ENCODE peak calls at places on chromosomes 1 and 21, in four cellular contexts. One of them, this sample, is unnamed.

GRCh38 chr1:110155878-110156522 is 5.7 kb downstream of the SLC6A17 start:
- DNase-seq in K562: peak; percentile 79
- DNase-seq in WTC11: peak; percentile 84
- DNase-seq in HepG2: peak; percentile 4
- DNase-seq in this sample: no peak

GRCh38 chr1:175765293-175765692 is 21.9 kb upstream of the TNR start:
- DNase-seq in HepG2: no peak
- DNase-seq in K562: no peak
- DNase-seq in WTC11: no peak
- DNase-seq in this sample: no peak

GRCh38 chr21:34916446-34916845 is 132.7 kb downstream of the RUNX1 start:
- DNase-seq in WTC11: no peak
- DNase-seq in HepG2: no peak
- DNase-seq in K562: no peak
- DNase-seq in this sample: no peak

GRCh38 chr1:246724001-246724724 is at the start of gene SCCPDH:
- DNase-seq in WTC11: peak; percentile 69
- DNase-seq in K562: peak; percentile 92
- DNase-seq in HepG2: peak; percentile 39
- DNase-seq in this sample: peak; percentile 96

GRCh38 chr1:91404151-91405012 is at the start of gene HFM1:
- DNase-seq in HepG2: peak; percentile 59
- DNase-seq in K562: peak; percentile 86
- DNase-seq in WTC11: peak; percentile 85
- DNase-seq in this sample: peak; percentile 92

GRCh38 chr1:107140703-107141490 is at the start of gene NTNG1:
- DNase-seq in K562: no peak
- DNase-seq in WTC11: peak; percentile 53
- DNase-seq in HepG2: no peak
- DNase-seq in this sample: peak; percentile 67

GRCh38 chr1:117389284-117389683 is 22.0 kb downstream of the MAN1A2 start:
- DNase-seq in HepG2: no peak
- DNase-seq in K562: no peak
- DNase-seq in WTC11: no peak
- DNase-seq in this sample: no peak

GRCh38 chr1:171441278-171441677 is 44.1 kb upstream of the PRRC2C start:
- DNase-seq in HepG2: no peak
- DNase-seq in K562: no peak
- DNase-seq in WTC11: no peak
- DNase-seq in this sample: no peak

GRCh38 chr1:151008244-151009205 is at the start of gene PRUNE1:
- DNase-seq in HepG2: peak; percentile 95
- DNase-seq in WTC11: peak; percentile 97
- DNase-seq in K562: peak; percentile 98
- DNase-seq in this sample: peak; percentile 97

GRCh38 chr1:114482585-114482984 is 28.4 kb downstream of the TRIM33 start:
- DNase-seq in K562: no peak
- DNase-seq in WTC11: no peak
- DNase-seq in HepG2: no peak
- DNase-seq in this sample: no peak

GRCh38 chr1:71666609-71667008 is 585.8 kb upstream of the ZRANB2 start:
- DNase-seq in K562: no peak
- DNase-seq in HepG2: no peak
- DNase-seq in WTC11: no peak
- DNase-seq in this sample: no peak

GRCh38 chr1:228256626-228257375 is 49.0 kb downstream of the OBSCN start:
- DNase-seq in K562: no peak
- DNase-seq in WTC11: no peak
- DNase-seq in HepG2: no peak
- DNase-seq in this sample: no peak

GRCh38 chr1:184672013-184672726 is 82.5 kb downstream of the EDEM3 start:
- DNase-seq in HepG2: no peak
- DNase-seq in K562: no peak
- DNase-seq in WTC11: no peak
- DNase-seq in this sample: no peak

GRCh38 chr1:200354243-200354642 is 55.6 kb downstream of the ZNF281 start:
- DNase-seq in WTC11: no peak
- DNase-seq in HepG2: no peak
- DNase-seq in K562: no peak
- DNase-seq in this sample: no peak

GRCh38 chr1:12658531-12659453 is 14.9 kb downstream of the AADACL4 start:
- DNase-seq in K562: peak; percentile 98
- DNase-seq in WTC11: peak; percentile 85
- DNase-seq in HepG2: peak; percentile 83
- DNase-seq in this sample: peak; percentile 89

GRCh38 chr1:155646307-155646706 is 36.3 kb downstream of the MSTO1 start:
- DNase-seq in K562: no peak
- DNase-seq in HepG2: no peak
- DNase-seq in WTC11: no peak
- DNase-seq in this sample: no peak

GRCh38 chr1:91827094-91828006 is 58.6 kb downstream of the TGFBR3 start:
- DNase-seq in K562: no peak
- DNase-seq in WTC11: no peak
- DNase-seq in HepG2: peak; percentile 99
- DNase-seq in this sample: no peak

GRCh38 chr1:24768873-24769605 is 23.8 kb downstream of the CLIC4 start:
- DNase-seq in HepG2: no peak
- DNase-seq in K562: no peak
- DNase-seq in WTC11: no peak
- DNase-seq in this sample: no peak

GRCh38 chr1:165456861-165457260 is 11.9 kb upstream of the RXRG start:
- DNase-seq in WTC11: no peak
- DNase-seq in HepG2: no peak
- DNase-seq in K562: no peak
- DNase-seq in this sample: no peak

GRCh38 chr21:43993420-43993934 is 18.6 kb upstream of the TRAPPC10 start:
- DNase-seq in K562: no peak
- DNase-seq in HepG2: no peak
- DNase-seq in WTC11: no peak
- DNase-seq in this sample: no peak

GRCh38 chr1:25196830-25197229 is 35.5 kb downstream of the SYF2 start:
- DNase-seq in K562: no peak
- DNase-seq in HepG2: no peak
- DNase-seq in WTC11: no peak
- DNase-seq in this sample: no peak

GRCh38 chr1:55129194-55129728 is 85.9 kb downstream of the USP24 start:
- DNase-seq in K562: no peak
- DNase-seq in HepG2: no peak
- DNase-seq in WTC11: no peak
- DNase-seq in this sample: no peak

GRCh38 chr1:201826830-201827229 is 2.1 kb upstream of the IPO9 start:
- DNase-seq in K562: no peak
- DNase-seq in WTC11: no peak
- DNase-seq in HepG2: no peak
- DNase-seq in this sample: no peak

GRCh38 chr1:235060607-235061470 is 67.8 kb downstream of the TOMM20 start:
- DNase-seq in K562: no peak
- DNase-seq in WTC11: peak; percentile 40
- DNase-seq in HepG2: peak; percentile 81
- DNase-seq in this sample: no peak

GRCh38 chr1:224317383-224318045 is 12.5 kb downstream of the NVL start:
- DNase-seq in K562: no peak
- DNase-seq in WTC11: no peak
- DNase-seq in HepG2: no peak
- DNase-seq in this sample: no peak

GRCh38 chr21:16423921-16424320 is 694.1 kb downstream of the USP25 start:
- DNase-seq in K562: no peak
- DNase-seq in HepG2: no peak
- DNase-seq in WTC11: no peak
- DNase-seq in this sample: no peak

GRCh38 chr1:76867342-76868130 is at the start of gene ST6GALNAC5:
- DNase-seq in K562: no peak
- DNase-seq in WTC11: peak; percentile 47
- DNase-seq in HepG2: no peak
- DNase-seq in this sample: peak; percentile 81

GRCh38 chr1:162580315-162580714 is 18.8 kb downstream of the UAP1 start:
- DNase-seq in K562: no peak
- DNase-seq in HepG2: no peak
- DNase-seq in WTC11: no peak
- DNase-seq in this sample: no peak

GRCh38 chr1:39275836-39276507 is 71.5 kb downstream of the MACF1 start:
- DNase-seq in HepG2: no peak
- DNase-seq in WTC11: no peak
- DNase-seq in K562: no peak
- DNase-seq in this sample: no peak

GRCh38 chr1:182725264-182725965 is 41.0 kb upstream of the RGS8 start:
- DNase-seq in HepG2: no peak
- DNase-seq in K562: no peak
- DNase-seq in WTC11: no peak
- DNase-seq in this sample: no peak

GRCh38 chr1:147504801-147505303 is 36.4 kb upstream of the BCL9 start:
- DNase-seq in WTC11: peak; percentile 85
- DNase-seq in K562: peak; percentile 21
- DNase-seq in HepG2: no peak
- DNase-seq in this sample: peak; percentile 9

GRCh38 chr21:19130379-19131028 is 726.9 kb upstream of the TMPRSS15 start:
- DNase-seq in HepG2: no peak
- DNase-seq in K562: no peak
- DNase-seq in WTC11: no peak
- DNase-seq in this sample: no peak

GRCh38 chr1:2192031-2192995 is 2.3 kb downstream of the FAAP20 start:
- DNase-seq in HepG2: no peak
- DNase-seq in K562: no peak
- DNase-seq in WTC11: no peak
- DNase-seq in this sample: no peak

GRCh38 chr1:228735871-228736586 is 750 bp downstream of the RHOU start:
- DNase-seq in HepG2: no peak
- DNase-seq in K562: no peak
- DNase-seq in WTC11: peak; percentile 41
- DNase-seq in this sample: no peak

GRCh38 chr1:63624911-63625310 is 31.7 kb downstream of the PGM1 start:
- DNase-seq in HepG2: no peak
- DNase-seq in K562: no peak
- DNase-seq in WTC11: no peak
- DNase-seq in this sample: no peak

GRCh38 chr1:87131809-87132663 is 196.6 kb upstream of the LMO4 start:
- DNase-seq in HepG2: peak; percentile 47
- DNase-seq in K562: peak; percentile 88
- DNase-seq in WTC11: peak; percentile 81
- DNase-seq in this sample: peak; percentile 89

GRCh38 chr1:30840904-30841598 is 67.5 kb downstream of the SDC3 start:
- DNase-seq in HepG2: no peak
- DNase-seq in K562: no peak
- DNase-seq in WTC11: no peak
- DNase-seq in this sample: no peak

GRCh38 chr1:151539321-151540020 is 638 bp upstream of the TUFT1 start:
- DNase-seq in K562: peak; percentile 66
- DNase-seq in HepG2: peak; percentile 83
- DNase-seq in WTC11: peak; percentile 58
- DNase-seq in this sample: no peak

GRCh38 chr21:46122241-46122671 is 24.3 kb downstream of the COL6A2 start:
- DNase-seq in HepG2: no peak
- DNase-seq in WTC11: peak; percentile 3
- DNase-seq in K562: no peak
- DNase-seq in this sample: no peak
- TF ChIP-seq FOXJ3 in HepG2: no peak
- TF ChIP-seq FOXJ3 in WTC11: no peak
- TF ChIP-seq FOXJ3 in K562: no peak
- TF ChIP-seq FOXJ3 in this sample: no peak

GRCh38 chr1:160834945-160835565 is 27.6 kb downstream of the CD244 start:
- DNase-seq in WTC11: no peak
- DNase-seq in HepG2: peak; percentile 22
- DNase-seq in K562: peak; percentile 42
- DNase-seq in this sample: peak; percentile 23

GRCh38 chr1:160829766-160830165 is 32.9 kb downstream of the CD244 start:
- DNase-seq in HepG2: no peak
- DNase-seq in WTC11: no peak
- DNase-seq in K562: no peak
- DNase-seq in this sample: no peak

GRCh38 chr1:160827418-160827817 is 31.4 kb downstream of the LY9 start:
- DNase-seq in K562: no peak
- DNase-seq in WTC11: no peak
- DNase-seq in HepG2: no peak
- DNase-seq in this sample: no peak

GRCh38 chr1:160826546-160826945 is 30.6 kb downstream of the LY9 start:
- DNase-seq in WTC11: no peak
- DNase-seq in K562: no peak
- DNase-seq in HepG2: no peak
- DNase-seq in this sample: no peak

GRCh38 chr1:160830321-160831153 is 32.1 kb downstream of the CD244 start:
- DNase-seq in WTC11: peak; percentile 91
- DNase-seq in HepG2: peak; percentile 40
- DNase-seq in K562: peak; percentile 65
- DNase-seq in this sample: peak; percentile 14
- TF ChIP-seq FOXJ3 in WTC11: no peak
- TF ChIP-seq FOXJ3 in HepG2: no peak
- TF ChIP-seq FOXJ3 in K562: no peak
- TF ChIP-seq FOXJ3 in this sample: no peak

GRCh38 chr1:157154940-157155514 is 16.8 kb upstream of the ETV3 start:
- DNase-seq in HepG2: peak; percentile 72
- DNase-seq in WTC11: no peak
- DNase-seq in K562: peak; percentile 75
- DNase-seq in this sample: no peak
- TF ChIP-seq FOXJ3 in HepG2: no peak
- TF ChIP-seq FOXJ3 in WTC11: no peak
- TF ChIP-seq FOXJ3 in K562: no peak
- TF ChIP-seq FOXJ3 in this sample: no peak

DNA sequence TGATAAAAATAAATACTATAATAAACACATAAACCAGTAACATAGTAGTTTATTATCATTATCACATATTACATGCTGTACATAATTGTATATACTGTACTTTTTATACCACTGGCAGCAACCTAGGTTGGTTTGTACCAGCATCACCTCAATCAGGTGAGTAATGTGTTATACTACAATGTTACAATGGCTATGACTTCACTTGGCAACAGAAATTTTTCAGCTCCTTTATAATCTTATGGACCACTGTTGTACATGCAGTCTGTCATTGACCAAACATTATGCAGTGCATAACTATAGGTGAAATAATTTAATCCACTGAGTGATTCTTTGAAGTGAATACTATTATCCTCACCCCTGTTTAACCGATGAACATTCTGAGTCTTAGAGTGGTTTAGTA is 44.5 kb downstream of the TNFSF4 start:
- DNase-seq in HepG2: no peak
- DNase-seq in WTC11: no peak
- DNase-seq in K562: no peak
- DNase-seq in this sample: no peak
- TF ChIP-seq FOXJ3 in HepG2: no peak
- TF ChIP-seq FOXJ3 in WTC11: no peak
- TF ChIP-seq FOXJ3 in K562: no peak
- TF ChIP-seq FOXJ3 in this sample: no peak